ENCODE peak calls at places on chromosomes 1 and 21, in ten cellular contexts. One of them, this sample, is unnamed.

GRCh38 chr1:94000531-94001282 is 91.5 kb upstream of the GCLM start:
- DNase-seq in NCI-H1694: no peak
- DNase-seq in GDM1: no peak
- DNase-seq in central memory CD4-positive, alpha-beta T cell: no peak
- DNase-seq in HFFc6: no peak
- DNase-seq in HCT116: no peak
- DNase-seq in stimulated activated naive CD4-positive, alpha-beta T cell: no peak
- DNase-seq in stimulated activated CD4-positive, alpha-beta T cell treated with anti-CD3 and anti-CD28 coated beads, Interleukin-4, amount 100 ng/mL, for 1 hour: no peak
- DNase-seq in bronchial epithelial cell: no peak
- DNase-seq in HS-5: no peak
- DNase-seq in this sample: no peak

GRCh38 chr1:230068952-230069684 is 2.1 kb downstream of the GALNT2 start:
- DNase-seq in NCI-H1694: no peak
- DNase-seq in GDM1: no peak
- DNase-seq in central memory CD4-positive, alpha-beta T cell: no peak
- DNase-seq in HFFc6: no peak
- DNase-seq in HCT116: no peak
- DNase-seq in stimulated activated naive CD4-positive, alpha-beta T cell: no peak
- DNase-seq in stimulated activated CD4-positive, alpha-beta T cell treated with anti-CD3 and anti-CD28 coated beads, Interleukin-4, amount 100 ng/mL, for 1 hour: no peak
- DNase-seq in bronchial epithelial cell: no peak
- DNase-seq in HS-5: no peak
- DNase-seq in this sample: no peak

GRCh38 chr1:17187065-17187464 is 17.9 kb upstream of the PADI1 start:
- DNase-seq in NCI-H1694: no peak
- DNase-seq in GDM1: no peak
- DNase-seq in central memory CD4-positive, alpha-beta T cell: no peak
- DNase-seq in HFFc6: no peak
- DNase-seq in HCT116: no peak
- DNase-seq in stimulated activated naive CD4-positive, alpha-beta T cell: no peak
- DNase-seq in stimulated activated CD4-positive, alpha-beta T cell treated with anti-CD3 and anti-CD28 coated beads, Interleukin-4, amount 100 ng/mL, for 1 hour: no peak
- DNase-seq in bronchial epithelial cell: no peak
- DNase-seq in HS-5: no peak
- DNase-seq in this sample: no peak

GRCh38 chr1:150159550-150159949 is 9.8 kb downstream of the PLEKHO1 start:
- DNase-seq in NCI-H1694: no peak
- DNase-seq in GDM1: peak; percentile 20
- DNase-seq in central memory CD4-positive, alpha-beta T cell: no peak
- DNase-seq in HFFc6: no peak
- DNase-seq in HCT116: no peak
- DNase-seq in stimulated activated naive CD4-positive, alpha-beta T cell: no peak
- DNase-seq in stimulated activated CD4-positive, alpha-beta T cell treated with anti-CD3 and anti-CD28 coated beads, Interleukin-4, amount 100 ng/mL, for 1 hour: no peak
- DNase-seq in bronchial epithelial cell: no peak
- DNase-seq in HS-5: no peak
- DNase-seq in this sample: no peak

GRCh38 chr1:59063501-59063900 is 233.4 kb upstream of the FGGY start:
- DNase-seq in NCI-H1694: no peak
- DNase-seq in GDM1: peak; percentile 36
- DNase-seq in central memory CD4-positive, alpha-beta T cell: no peak
- DNase-seq in HFFc6: no peak
- DNase-seq in HCT116: no peak
- DNase-seq in stimulated activated naive CD4-positive, alpha-beta T cell: no peak
- DNase-seq in stimulated activated CD4-positive, alpha-beta T cell treated with anti-CD3 and anti-CD28 coated beads, Interleukin-4, amount 100 ng/mL, for 1 hour: no peak
- DNase-seq in bronchial epithelial cell: no peak
- DNase-seq in HS-5: no peak
- DNase-seq in this sample: no peak

GRCh38 chr1:199083680-199084079 is 444.8 kb downstream of the PTPRC start:
- DNase-seq in NCI-H1694: no peak
- DNase-seq in GDM1: no peak
- DNase-seq in central memory CD4-positive, alpha-beta T cell: no peak
- DNase-seq in HFFc6: peak; percentile 6
- DNase-seq in HCT116: no peak
- DNase-seq in stimulated activated naive CD4-positive, alpha-beta T cell: no peak
- DNase-seq in stimulated activated CD4-positive, alpha-beta T cell treated with anti-CD3 and anti-CD28 coated beads, Interleukin-4, amount 100 ng/mL, for 1 hour: no peak
- DNase-seq in bronchial epithelial cell: no peak
- DNase-seq in HS-5: no peak
- DNase-seq in this sample: no peak

GRCh38 chr1:117573386-117574040 is 32.3 kb upstream of the TENT5C start:
- DNase-seq in NCI-H1694: no peak
- DNase-seq in GDM1: no peak
- DNase-seq in central memory CD4-positive, alpha-beta T cell: peak; percentile 3
- DNase-seq in HFFc6: no peak
- DNase-seq in HCT116: no peak
- DNase-seq in stimulated activated naive CD4-positive, alpha-beta T cell: no peak
- DNase-seq in stimulated activated CD4-positive, alpha-beta T cell treated with anti-CD3 and anti-CD28 coated beads, Interleukin-4, amount 100 ng/mL, for 1 hour: no peak
- DNase-seq in bronchial epithelial cell: peak; percentile 27
- DNase-seq in HS-5: no peak
- DNase-seq in this sample: no peak

GRCh38 chr21:46503922-46504539 is 45.3 kb downstream of the DIP2A start:
- DNase-seq in NCI-H1694: no peak
- DNase-seq in GDM1: no peak
- DNase-seq in central memory CD4-positive, alpha-beta T cell: no peak
- DNase-seq in HFFc6: no peak
- DNase-seq in HCT116: no peak
- DNase-seq in stimulated activated naive CD4-positive, alpha-beta T cell: no peak
- DNase-seq in stimulated activated CD4-positive, alpha-beta T cell treated with anti-CD3 and anti-CD28 coated beads, Interleukin-4, amount 100 ng/mL, for 1 hour: no peak
- DNase-seq in bronchial epithelial cell: no peak
- DNase-seq in HS-5: no peak
- DNase-seq in this sample: no peak

GRCh38 chr1:2967881-2968280 is 53.4 kb upstream of the ACTRT2 start:
- DNase-seq in NCI-H1694: no peak
- DNase-seq in GDM1: no peak
- DNase-seq in central memory CD4-positive, alpha-beta T cell: no peak
- DNase-seq in HFFc6: no peak
- DNase-seq in HCT116: no peak
- DNase-seq in stimulated activated naive CD4-positive, alpha-beta T cell: no peak
- DNase-seq in stimulated activated CD4-positive, alpha-beta T cell treated with anti-CD3 and anti-CD28 coated beads, Interleukin-4, amount 100 ng/mL, for 1 hour: no peak
- DNase-seq in bronchial epithelial cell: no peak
- DNase-seq in HS-5: no peak
- DNase-seq in this sample: no peak

GRCh38 chr1:2091611-2092604 is 41.7 kb downstream of the PRKCZ start:
- DNase-seq in NCI-H1694: no peak
- DNase-seq in GDM1: no peak
- DNase-seq in central memory CD4-positive, alpha-beta T cell: peak; percentile 9
- DNase-seq in HFFc6: no peak
- DNase-seq in HCT116: no peak
- DNase-seq in stimulated activated naive CD4-positive, alpha-beta T cell: no peak
- DNase-seq in stimulated activated CD4-positive, alpha-beta T cell treated with anti-CD3 and anti-CD28 coated beads, Interleukin-4, amount 100 ng/mL, for 1 hour: peak; percentile 52
- DNase-seq in bronchial epithelial cell: no peak
- DNase-seq in HS-5: no peak
- DNase-seq in this sample: no peak

GRCh38 chr1:224095339-224095738 is 18.6 kb upstream of the FBXO28 start:
- DNase-seq in NCI-H1694: no peak
- DNase-seq in GDM1: no peak
- DNase-seq in central memory CD4-positive, alpha-beta T cell: no peak
- DNase-seq in HFFc6: no peak
- DNase-seq in HCT116: no peak
- DNase-seq in stimulated activated naive CD4-positive, alpha-beta T cell: no peak
- DNase-seq in stimulated activated CD4-positive, alpha-beta T cell treated with anti-CD3 and anti-CD28 coated beads, Interleukin-4, amount 100 ng/mL, for 1 hour: no peak
- DNase-seq in bronchial epithelial cell: no peak
- DNase-seq in HS-5: no peak
- DNase-seq in this sample: no peak

GRCh38 chr1:85146972-85147359 is 53.9 kb downstream of the SYDE2 start:
- DNase-seq in NCI-H1694: no peak
- DNase-seq in GDM1: no peak
- DNase-seq in central memory CD4-positive, alpha-beta T cell: no peak
- DNase-seq in HFFc6: peak; percentile 60
- DNase-seq in HCT116: no peak
- DNase-seq in stimulated activated naive CD4-positive, alpha-beta T cell: no peak
- DNase-seq in stimulated activated CD4-positive, alpha-beta T cell treated with anti-CD3 and anti-CD28 coated beads, Interleukin-4, amount 100 ng/mL, for 1 hour: no peak
- DNase-seq in bronchial epithelial cell: peak; percentile 37
- DNase-seq in HS-5: peak; percentile 59
- DNase-seq in this sample: no peak

GRCh38 chr1:117607471-117607870 is 1.6 kb downstream of the TENT5C start:
- DNase-seq in NCI-H1694: no peak
- DNase-seq in GDM1: no peak
- DNase-seq in central memory CD4-positive, alpha-beta T cell: peak; percentile 71
- DNase-seq in HFFc6: no peak
- DNase-seq in HCT116: no peak
- DNase-seq in stimulated activated naive CD4-positive, alpha-beta T cell: no peak
- DNase-seq in stimulated activated CD4-positive, alpha-beta T cell treated with anti-CD3 and anti-CD28 coated beads, Interleukin-4, amount 100 ng/mL, for 1 hour: peak; percentile 9
- DNase-seq in bronchial epithelial cell: peak; percentile 18
- DNase-seq in HS-5: no peak
- DNase-seq in this sample: no peak

GRCh38 chr1:58107943-58108342 is 438.6 kb downstream of the OMA1 start:
- DNase-seq in NCI-H1694: no peak
- DNase-seq in GDM1: no peak
- DNase-seq in central memory CD4-positive, alpha-beta T cell: no peak
- DNase-seq in HFFc6: no peak
- DNase-seq in HCT116: no peak
- DNase-seq in stimulated activated naive CD4-positive, alpha-beta T cell: no peak
- DNase-seq in stimulated activated CD4-positive, alpha-beta T cell treated with anti-CD3 and anti-CD28 coated beads, Interleukin-4, amount 100 ng/mL, for 1 hour: no peak
- DNase-seq in bronchial epithelial cell: no peak
- DNase-seq in HS-5: no peak
- DNase-seq in this sample: no peak

GRCh38 chr1:917076-917459 is 6.7 kb upstream of the SAMD11 start:
- DNase-seq in NCI-H1694: no peak
- DNase-seq in GDM1: no peak
- DNase-seq in central memory CD4-positive, alpha-beta T cell: no peak
- DNase-seq in HFFc6: no peak
- DNase-seq in HCT116: no peak
- DNase-seq in stimulated activated naive CD4-positive, alpha-beta T cell: no peak
- DNase-seq in stimulated activated CD4-positive, alpha-beta T cell treated with anti-CD3 and anti-CD28 coated beads, Interleukin-4, amount 100 ng/mL, for 1 hour: no peak
- DNase-seq in bronchial epithelial cell: no peak
- DNase-seq in HS-5: no peak
- DNase-seq in this sample: no peak

This sample was measured in NCI-H446 treated with DMSO at 0.1 percent for 48 hours.